ENCODE peak calls at places on chromosomes 16 and 17, in five cellular contexts. A is NCI-H2029, M is T-cell, W is transverse colon, K is psoas muscle. N is an unnamed sample.

GRCh38 chr16:5015351-5015750 is 18.4 kb downstream of the NAGPA start:
- DNase-seq in A (no peak), M (no peak), W (no peak), K (no peak), N (no peak)

GRCh38 chr17:81166033-81166472 is at the start of gene AATK:
- DNase-seq in A (no peak), M (no peak), W (no peak), K (no peak), N (no peak)

GRCh38 chr16:19130852-19131808 is 17.4 kb downstream of the ITPRIPL2 start:
- DNase-seq in A (peak), M (no peak), W (no peak), K (no peak), N (peak)

GRCh38 chr17:49494937-49495841 is at the start of gene NGFR:
- DNase-seq in A (no peak), M (peak), W (peak), K (peak), N (no peak)

GRCh38 chr16:69906838-69907301 is 44.3 kb upstream of the CLEC18A start:
- DNase-seq in A (no peak), M (no peak), W (no peak), K (no peak), N (no peak)

GRCh38 chr16:72094266-72094610 is 591 bp downstream of the DHX38 start:
- DNase-seq in A (no peak), M (no peak), W (no peak), K (no peak), N (no peak)

GRCh38 chr16:66984902-66985311 is 3.5 kb upstream of the CES4A start:
- DNase-seq in A (no peak), M (no peak), W (no peak), K (no peak), N (no peak)

GRCh38 chr16:85652431-85653221 is 36.1 kb downstream of the GINS2 start:
- DNase-seq in A (no peak), M (no peak), W (peak), K (peak), N (peak)

GRCh38 chr16:50099957-50100648 is 34.3 kb downstream of the HEATR3 start:
- DNase-seq in A (no peak), M (no peak), W (no peak), K (no peak), N (peak)

GRCh38 chr17:62981933-62982332 is 15.9 kb downstream of the TANC2 start:
- DNase-seq in A (no peak), M (no peak), W (no peak), K (no peak), N (no peak)